ENCODE peak calls at places on chromosomes 16 and 17, in five cellular contexts. One of them, this sample, is unnamed.

GRCh38 chr16:66467611-66468010 is 40.5 kb downstream of the BEAN1 start:
- DNase-seq in RPMI7951: no peak
- DNase-seq in C1 segment of cervical spinal cord: no peak
- DNase-seq in kidney tubule cell: no peak
- DNase-seq in EL: no peak
- DNase-seq in this sample: no peak

GRCh38 chr16:2142942-2143868 is 5.2 kb upstream of the RAB26 start:
- DNase-seq in kidney tubule cell: peak
- DNase-seq in EL: no peak
- DNase-seq in RPMI7951: peak
- DNase-seq in C1 segment of cervical spinal cord: no peak
- DNase-seq in this sample: no peak

GRCh38 chr17:79792984-79793923 is 3.6 kb downstream of the CBX8 start:
- DNase-seq in EL: peak
- DNase-seq in kidney tubule cell: no peak
- DNase-seq in RPMI7951: peak
- DNase-seq in C1 segment of cervical spinal cord: no peak
- DNase-seq in this sample: peak

GRCh38 chr17:61116577-61116976 is 283.1 kb upstream of the TBX2 start:
- DNase-seq in kidney tubule cell: no peak
- DNase-seq in EL: no peak
- DNase-seq in C1 segment of cervical spinal cord: no peak
- DNase-seq in RPMI7951: no peak
- DNase-seq in this sample: no peak

GRCh38 chr16:67339453-67339852 is 12.8 kb downstream of the LRRC36 start:
- DNase-seq in EL: peak
- DNase-seq in RPMI7951: peak
- DNase-seq in C1 segment of cervical spinal cord: no peak
- DNase-seq in kidney tubule cell: peak
- DNase-seq in this sample: peak

GRCh38 chr17:81409190-81409935 is 14.1 kb downstream of the BAHCC1 start:
- DNase-seq in kidney tubule cell: no peak
- DNase-seq in RPMI7951: no peak
- DNase-seq in EL: no peak
- DNase-seq in C1 segment of cervical spinal cord: no peak
- DNase-seq in this sample: no peak

GRCh38 chr17:3911271-3912053 is 4.8 kb downstream of the P2RX1 start:
- DNase-seq in C1 segment of cervical spinal cord: no peak
- DNase-seq in RPMI7951: no peak
- DNase-seq in kidney tubule cell: no peak
- DNase-seq in EL: no peak
- DNase-seq in this sample: no peak

GRCh38 chr17:74097461-74098131 is 105.9 kb upstream of the RPL38 start:
- DNase-seq in EL: no peak
- DNase-seq in kidney tubule cell: no peak
- DNase-seq in RPMI7951: no peak
- DNase-seq in C1 segment of cervical spinal cord: no peak
- DNase-seq in this sample: no peak

GRCh38 chr17:41338961-41339485 is 11.6 kb downstream of the KRT33A start:
- DNase-seq in RPMI7951: peak
- DNase-seq in C1 segment of cervical spinal cord: no peak
- DNase-seq in kidney tubule cell: peak
- DNase-seq in EL: no peak
- DNase-seq in this sample: peak

GRCh38 chr16:78551487-78552085 is 452.1 kb downstream of the WWOX start:
- DNase-seq in RPMI7951: no peak
- DNase-seq in C1 segment of cervical spinal cord: no peak
- DNase-seq in EL: no peak
- DNase-seq in kidney tubule cell: no peak
- DNase-seq in this sample: no peak

GRCh38 chr16:2039286-2040030 is 8.2 kb downstream of the NTHL1 start:
- DNase-seq in EL: no peak
- DNase-seq in RPMI7951: peak
- DNase-seq in C1 segment of cervical spinal cord: no peak
- DNase-seq in kidney tubule cell: no peak
- DNase-seq in this sample: peak

GRCh38 chr17:17497065-17497844 is 1.1 kb upstream of the RASD1 start:
- DNase-seq in kidney tubule cell: no peak
- DNase-seq in RPMI7951: no peak
- DNase-seq in C1 segment of cervical spinal cord: no peak
- DNase-seq in EL: peak
- DNase-seq in this sample: no peak

GRCh38 chr17:35432176-35433074 is at the start of gene SLFN12:
- DNase-seq in RPMI7951: peak
- DNase-seq in kidney tubule cell: peak
- DNase-seq in EL: peak
- DNase-seq in C1 segment of cervical spinal cord: peak
- DNase-seq in this sample: peak

GRCh38 chr16:24491721-24492120 is 47.6 kb upstream of the RBBP6 start:
- DNase-seq in RPMI7951: peak
- DNase-seq in kidney tubule cell: no peak
- DNase-seq in C1 segment of cervical spinal cord: no peak
- DNase-seq in EL: peak
- DNase-seq in this sample: peak

GRCh38 chr17:53032861-53033271 is 789.9 kb upstream of the KIF2B start:
- DNase-seq in RPMI7951: peak
- DNase-seq in C1 segment of cervical spinal cord: no peak
- DNase-seq in EL: peak
- DNase-seq in kidney tubule cell: peak
- DNase-seq in this sample: peak

GRCh38 chr17:43368740-43369506 is 29.9 kb upstream of the ARL4D start:
- DNase-seq in C1 segment of cervical spinal cord: peak
- DNase-seq in kidney tubule cell: peak
- DNase-seq in RPMI7951: peak
- DNase-seq in EL: peak
- DNase-seq in this sample: peak

GRCh38 chr16:74226361-74226979 is 70.1 kb upstream of the PSMD7 start:
- DNase-seq in RPMI7951: peak
- DNase-seq in EL: peak
- DNase-seq in C1 segment of cervical spinal cord: no peak
- DNase-seq in kidney tubule cell: no peak
- DNase-seq in this sample: no peak

GRCh38 chr16:4800290-4801041 is 2.0 kb downstream of the ROGDI start:
- DNase-seq in kidney tubule cell: peak
- DNase-seq in EL: no peak
- DNase-seq in RPMI7951: no peak
- DNase-seq in C1 segment of cervical spinal cord: peak
- DNase-seq in this sample: peak

GRCh38 chr17:55743103-55743679 is 7.7 kb upstream of the PCTP start:
- DNase-seq in C1 segment of cervical spinal cord: no peak
- DNase-seq in kidney tubule cell: peak
- DNase-seq in EL: peak
- DNase-seq in RPMI7951: peak
- DNase-seq in this sample: peak

GRCh38 chr17:57125866-57126265 is 40.8 kb downstream of the AKAP1 start:
- DNase-seq in kidney tubule cell: no peak
- DNase-seq in RPMI7951: no peak
- DNase-seq in EL: no peak
- DNase-seq in C1 segment of cervical spinal cord: no peak
- DNase-seq in this sample: no peak

GRCh38 chr16:57531635-57532220 is 4.6 kb downstream of the CCDC102A start:
- DNase-seq in C1 segment of cervical spinal cord: no peak
- DNase-seq in kidney tubule cell: no peak
- DNase-seq in EL: no peak
- DNase-seq in RPMI7951: no peak
- DNase-seq in this sample: no peak

GRCh38 chr17:77857613-77858012 is 100.9 kb upstream of the TNRC6C start:
- DNase-seq in C1 segment of cervical spinal cord: no peak
- DNase-seq in kidney tubule cell: no peak
- DNase-seq in RPMI7951: no peak
- DNase-seq in EL: no peak
- DNase-seq in this sample: no peak

GRCh38 chr17:50935201-50936124 is 69.3 kb upstream of the TOB1 start:
- DNase-seq in C1 segment of cervical spinal cord: peak
- DNase-seq in kidney tubule cell: peak
- DNase-seq in RPMI7951: peak
- DNase-seq in EL: no peak
- DNase-seq in this sample: peak

GRCh38 chr16:84753412-84754325 is 53.9 kb downstream of the USP10 start:
- DNase-seq in kidney tubule cell: no peak
- DNase-seq in EL: no peak
- DNase-seq in RPMI7951: no peak
- DNase-seq in C1 segment of cervical spinal cord: no peak
- DNase-seq in this sample: no peak

GRCh38 chr17:51391992-51392654 is 131.8 kb downstream of the UTP18 start:
- DNase-seq in kidney tubule cell: peak
- DNase-seq in C1 segment of cervical spinal cord: no peak
- DNase-seq in RPMI7951: no peak
- DNase-seq in EL: peak
- DNase-seq in this sample: peak

GRCh38 chr17:50171371-50172071 is 5.7 kb downstream of the SGCA start:
- DNase-seq in kidney tubule cell: no peak
- DNase-seq in RPMI7951: no peak
- DNase-seq in C1 segment of cervical spinal cord: no peak
- DNase-seq in EL: no peak
- DNase-seq in this sample: no peak

GRCh38 chr17:51045616-51046526 is 74.8 kb downstream of the SPAG9 start:
- DNase-seq in EL: no peak
- DNase-seq in kidney tubule cell: no peak
- DNase-seq in C1 segment of cervical spinal cord: no peak
- DNase-seq in RPMI7951: no peak
- DNase-seq in this sample: no peak

GRCh38 chr16:57863434-57864160 is 61.3 kb upstream of the KIFC3 start:
- DNase-seq in kidney tubule cell: peak
- DNase-seq in C1 segment of cervical spinal cord: peak
- DNase-seq in RPMI7951: peak
- DNase-seq in EL: peak
- DNase-seq in this sample: peak